ENCODE peak calls at places on chromosome 1, in four cellular contexts. V is uterus; A is dorsolateral prefrontal cortex; W is effector memory CD8-positive, alpha-beta T cell. D is an unnamed sample.

GRCh38 chr1:153233448-153233847 is 16.1 kb downstream of the PRR9 start:
- DNase-seq in V (no peak), A (no peak), W (no peak), D (no peak)

GRCh38 chr1:110084226-110085078 is 14.0 kb upstream of the ALX3 start:
- DNase-seq in V (peak), A (no peak), W (no peak), D (peak)

GRCh38 chr1:180295999-180296398 is 65.9 kb downstream of the LHX4 start:
- DNase-seq in V (no peak), A (no peak), W (no peak), D (no peak)

GRCh38 chr1:156152628-156153027 is 757 bp upstream of the SEMA4A start:
- DNase-seq in V (no peak), A (no peak), W (no peak), D (no peak)

GRCh38 chr1:173916667-173917066 is 460 bp downstream of the SERPINC1 start:
- DNase-seq in V (no peak), A (no peak), W (no peak), D (no peak)

GRCh38 chr1:52633291-52633754 is 355 bp downstream of the SHISAL2A start:
- DNase-seq in V (no peak), A (no peak), W (peak), D (no peak)

GRCh38 chr1:39310015-39310414 is 105.5 kb downstream of the MACF1 start:
- DNase-seq in V (no peak), A (no peak), W (no peak), D (no peak)

GRCh38 chr1:233796146-233796798 is 108.2 kb upstream of the SLC35F3 start:
- DNase-seq in V (no peak), A (no peak), W (no peak), D (no peak)

GRCh38 chr1:244970236-244970652 is 105.9 kb upstream of the HNRNPU start:
- DNase-seq in V (no peak), A (no peak), W (no peak), D (peak)

GRCh38 chr1:117707371-117707770 is 101.5 kb downstream of the TENT5C start:
- DNase-seq in V (no peak), A (no peak), W (no peak), D (no peak)

GRCh38 chr1:30929135-30929889 is 20.8 kb upstream of the SDC3 start:
- DNase-seq in V (no peak), A (peak), W (peak), D (no peak)

GRCh38 chr1:3850857-3851256 is 6.2 kb downstream of the CEP104 start:
- DNase-seq in V (no peak), A (no peak), W (no peak), D (no peak)

GRCh38 chr1:84836145-84836544 is 56.9 kb downstream of the LPAR3 start:
- DNase-seq in V (no peak), A (no peak), W (no peak), D (no peak)

GRCh38 chr1:244395965-244396364 is 55.7 kb downstream of the ADSS2 start:
- DNase-seq in V (no peak), A (no peak), W (no peak), D (no peak)

GRCh38 chr1:201184307-201184706 is 6.3 kb upstream of the IGFN1 start:
- DNase-seq in V (no peak), A (no peak), W (no peak), D (no peak)